ENCODE peak calls at places on chromosome 1, in four cellular contexts. A, F, J and S are unnamed samples.
A peak's percentile ranks its signal among the peaks of the same experiment; 100 is the strongest.

GRCh38 chr1:51344602-51345299 is 14.4 kb upstream of the TTC39A start:
- DNase-seq in J (no peak), F (no peak), A (no peak), S (no peak)

GRCh38 chr1:93907718-93908117 is 1.5 kb downstream of the GCLM start:
- DNase-seq in J (no peak), F (no peak), A (no peak), S (no peak)

GRCh38 chr1:110160701-110161100 is 10.4 kb downstream of the SLC6A17 start:
- DNase-seq in F (no peak), A (no peak), J (no peak), S (no peak)

GRCh38 chr1:150484861-150485260 is 2.4 kb upstream of the TARS2 start:
- DNase-seq in J (no peak), F (no peak), A (no peak), S (peak; percentile 33)

GRCh38 chr1:205676002-205676401 is 4.3 kb downstream of the SLC45A3 start:
- DNase-seq in F (no peak), J (no peak), A (no peak), S (no peak)

GRCh38 chr1:202013601-202014000 is 3.2 kb downstream of the ELF3 start:
- DNase-seq in J (no peak), F (no peak), A (no peak), S (no peak)

GRCh38 chr1:195202271-195202670 is 1406.0 kb downstream of the KCNT2 start:
- DNase-seq in F (no peak), A (no peak), J (no peak), S (no peak)

GRCh38 chr1:25487628-25488027 is 55.8 kb upstream of the LDLRAP1 start:
- DNase-seq in F (no peak), A (no peak), J (no peak), S (no peak)

GRCh38 chr1:206498685-206499084 is 8.6 kb upstream of the RASSF5 start:
- DNase-seq in F (no peak), A (no peak), J (no peak), S (peak; percentile 12)

GRCh38 chr1:77829851-77830250 is 50.4 kb downstream of the MIGA1 start:
- DNase-seq in A (no peak), J (no peak), F (no peak), S (no peak)

GRCh38 chr1:178912597-178912996 is 41.7 kb upstream of the ANGPTL1 start:
- DNase-seq in J (no peak), F (no peak), A (no peak), S (no peak)

GRCh38 chr1:241881444-241881843 is 33.4 kb downstream of the EXO1 start:
- DNase-seq in J (no peak), A (no peak), F (no peak), S (no peak)
- H3K36me3 ChIP-seq in J (no peaks in the 10 kb centered on the region), A (no peaks in the 10 kb centered on the region), F (no peaks in the 10 kb centered on the region), S (no peaks in the 10 kb centered on the region)

DNA sequence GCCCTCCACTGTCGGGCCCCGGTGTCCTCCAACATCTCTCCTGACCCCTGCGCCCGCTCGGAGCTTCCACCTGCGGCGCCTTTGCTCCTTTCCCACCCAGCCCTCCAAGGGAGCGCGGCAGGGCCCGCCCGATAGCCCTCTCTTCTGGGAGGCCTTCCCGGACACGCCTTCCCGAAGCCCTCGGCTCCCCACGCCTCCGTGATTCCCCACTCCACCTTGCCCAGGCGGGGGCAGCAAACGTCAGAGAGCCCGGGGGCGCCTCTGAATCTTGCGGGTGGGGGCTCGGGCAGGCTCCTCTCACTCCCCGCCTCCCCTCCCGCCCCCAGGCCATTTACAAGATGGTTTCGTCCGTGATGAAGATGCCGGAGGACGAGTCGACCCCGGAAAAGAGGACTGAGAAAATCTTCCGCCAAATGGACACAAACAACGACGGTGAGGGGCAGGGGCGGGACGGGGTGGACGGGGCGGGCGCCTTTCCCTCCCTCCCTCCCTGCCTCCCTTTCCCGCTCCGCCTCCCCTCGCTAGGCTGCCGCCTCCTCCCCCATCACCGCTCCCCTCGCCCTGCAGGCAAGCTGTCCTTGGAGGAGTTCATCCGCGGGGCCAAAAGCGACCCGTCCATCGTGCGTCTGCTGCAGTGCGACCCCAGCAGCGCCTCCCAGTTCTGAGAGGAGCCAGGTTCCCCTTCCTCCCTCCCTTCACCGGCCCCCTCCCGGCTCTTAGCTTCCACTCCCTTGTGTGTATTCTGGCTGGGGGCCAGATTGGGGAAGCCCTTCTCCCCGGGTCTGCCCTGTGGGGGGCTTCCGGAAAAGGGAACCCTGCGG is 7.1 kb downstream of the HPCA start:
- DNase-seq in J (no peak), A (peak; percentile 77), F (peak; percentile 70), S (peak; percentile 74)
- H3K4me3 ChIP-seq in J (no peak overlapping the region), A (peak overlapping the region; percentile 36), F (peak overlapping the region; percentile 48), S (peak overlapping the region; percentile 28)

GRCh38 chr1:225879521-225880209 is 2.5 kb downstream of the TMEM63A start:
- DNase-seq in J (no peak), A (no peak), F (no peak), S (peak; percentile 71)
- TF ChIP-seq POLR2A in J (no peak), A (no peak), F (no peak), S (no peak)

GRCh38 chr1:16126160-16126559 is 29.7 kb downstream of the EPHA2 start:
- DNase-seq in A (no peak), F (peak; percentile 17), J (no peak), S (peak; percentile 38)
- H3K36me3 ChIP-seq in A (peaks cover 41% of the 10 kb centered on the region), F (no peaks in the 10 kb centered on the region), J (peaks cover 71% of the 10 kb centered on the region), S (peaks cover 9% of the 10 kb centered on the region)